ENCODE peak calls at places on chromosomes 2 and 18, in four cellular contexts. G is brain microvascular endothelial cell, Q is esophagus squamous epithelium, A is GM13976. M is an unnamed sample.
A peak's percentile ranks its signal among the peaks of the same experiment; 100 is the strongest.

GRCh38 chr2:161976300-161976699 is 97.7 kb downstream of the DPP4 start:
- DNase-seq in G (no peak), Q (no peak), A (no peak), M (no peak)

GRCh38 chr2:107248932-107249331 is 363.0 kb upstream of the ST6GAL2 start:
- DNase-seq in G (no peak), Q (no peak), A (no peak), M (no peak)

GRCh38 chr2:102238039-102238756 is 51.4 kb downstream of the IL1RL2 start:
- DNase-seq in G (peak; percentile 72), Q (no peak), A (no peak), M (no peak)

GRCh38 chr2:6917761-6918421 is 679 bp downstream of the RNF144A start:
- DNase-seq in G (no peak), Q (no peak), A (no peak), M (no peak)

GRCh38 chr2:54284801-54285200 is 28.8 kb upstream of the TSPYL6 start:
- DNase-seq in G (no peak), Q (no peak), A (no peak), M (no peak)

GRCh38 chr2:28430377-28430765 is 37.7 kb downstream of the FOSL2 start:
- DNase-seq in G (no peak), Q (no peak), A (no peak), M (no peak)

GRCh38 chr2:162487816-162488215 is 143.9 kb downstream of the GCA start:
- DNase-seq in G (no peak), Q (no peak), A (no peak), M (no peak)

GRCh38 chr18:55318864-55319516 is 269.0 kb downstream of the TCF4 start:
- DNase-seq in G (no peak), Q (no peak), A (no peak), M (no peak)

GRCh38 chr2:205148756-205149155 is 533.5 kb upstream of the NRP2 start:
- DNase-seq in G (no peak), Q (no peak), A (no peak), M (no peak)

GRCh38 chr2:151374426-151374825 is 17.0 kb downstream of the TNFAIP6 start:
- DNase-seq in G (peak; percentile 68), Q (no peak), A (peak; percentile 41), M (no peak)

DNA sequence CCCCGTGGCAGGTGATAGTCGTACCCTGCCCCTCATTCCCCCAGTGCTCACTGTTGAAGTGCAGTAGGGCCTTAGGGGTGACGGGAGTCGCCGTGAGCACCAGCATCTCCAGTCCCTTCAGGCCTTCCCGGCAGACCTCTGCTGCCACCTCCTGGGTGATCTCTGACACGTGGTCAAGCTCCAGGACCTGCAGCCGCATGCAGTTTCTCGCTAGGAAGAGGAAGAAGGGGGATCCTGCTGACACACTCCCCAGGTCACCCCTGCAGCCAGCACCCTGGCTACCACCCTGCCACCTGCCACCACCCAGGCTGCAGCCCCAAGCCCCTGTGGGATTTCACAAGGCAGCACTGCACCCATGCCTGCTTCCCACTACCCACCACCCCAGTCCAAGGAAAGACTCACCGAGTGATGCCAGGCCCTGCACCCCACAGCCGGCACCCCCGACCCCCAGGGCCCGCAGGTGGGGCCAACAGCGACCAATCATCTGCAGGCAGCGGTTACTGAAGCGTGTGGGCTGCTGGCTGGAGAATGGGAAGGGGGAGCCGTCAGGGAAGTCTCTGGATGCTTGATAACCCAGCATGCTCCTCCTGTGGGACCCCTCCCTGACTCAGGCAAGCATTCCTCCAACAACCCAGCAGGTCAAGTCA is 23.8 kb downstream of the FBXO41 start:
- DNase-seq in G (peak; percentile 25), Q (no peak), A (peak; percentile 50), M (no peak)
- TF ChIP-seq CTCF in G (peak; percentile 74), Q (peak; percentile 58), A (no peak), M (no peak)

GRCh38 chr2:63053889-63054725 is 3.5 kb downstream of the OTX1 start:
- DNase-seq in G (no peak), Q (no peak), A (peak; percentile 71), M (no peak)
- TF ChIP-seq CTCF in G (peak; percentile 68), Q (no peak), A (peak; percentile 55), M (no peak)

GRCh38 chr2:109473006-109473380 is 140.8 kb downstream of the SEPTIN10 start:
- DNase-seq in G (no peak), Q (no peak), A (no peak), M (no peak)

GRCh38 chr2:109476908-109477441 is 136.8 kb downstream of the SEPTIN10 start:
- DNase-seq in G (no peak), Q (no peak), A (no peak), M (no peak)

GRCh38 chr2:109473616-109474318 is 140.0 kb downstream of the SEPTIN10 start:
- DNase-seq in G (no peak), Q (no peak), A (no peak), M (no peak)

GRCh38 chr2:109474319-109474825 is 139.4 kb downstream of the SEPTIN10 start:
- DNase-seq in G (no peak), Q (no peak), A (no peak), M (no peak)

GRCh38 chr2:109475531-109476210 is 138.1 kb downstream of the SEPTIN10 start:
- DNase-seq in G (no peak), Q (no peak), A (no peak), M (no peak)
- TF ChIP-seq CTCF in G (no peak), Q (no peak), A (no peak), M (no peak)

DNA sequence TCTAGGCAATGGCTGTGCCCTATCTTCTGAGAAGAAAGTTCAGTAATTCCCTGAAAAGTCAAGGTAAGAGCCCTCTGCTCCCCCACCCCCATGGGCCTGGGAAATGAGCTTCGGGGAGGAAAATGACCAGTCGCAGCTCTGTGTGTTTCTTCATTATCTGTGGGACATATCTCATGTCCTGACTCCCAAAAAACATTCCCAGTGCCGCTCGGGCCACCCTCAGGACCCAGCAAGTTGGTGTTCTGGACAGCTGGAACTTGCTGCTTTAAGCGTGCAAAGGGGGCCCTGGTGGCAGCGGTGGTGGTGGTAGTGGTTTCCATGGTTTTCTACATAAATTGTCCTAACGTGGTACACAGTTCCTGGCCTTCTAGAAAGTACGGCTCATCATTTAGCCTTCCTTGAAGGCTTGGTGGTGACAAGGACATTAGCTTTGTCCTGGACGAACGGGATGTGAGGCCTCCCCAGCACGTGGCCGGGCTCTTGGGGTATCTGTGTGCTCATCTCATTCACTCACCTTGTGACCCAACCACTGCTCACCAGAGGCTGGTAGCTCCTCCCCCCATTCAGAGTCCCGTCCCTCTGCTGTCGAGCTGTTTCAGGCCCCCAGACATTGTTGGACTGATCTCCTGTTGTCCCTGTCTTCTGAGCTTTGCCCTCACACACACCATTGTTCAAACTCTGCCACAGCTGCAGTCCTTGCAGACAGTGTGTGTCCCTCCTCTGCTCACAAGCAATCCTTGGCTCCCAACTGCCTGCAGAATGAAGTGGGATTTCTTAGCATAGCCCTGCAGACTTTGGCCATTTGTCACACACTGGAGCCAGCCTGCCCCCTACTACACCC is 16.9 kb upstream of the PRLH start:
- DNase-seq in G (no peak), Q (no peak), A (no peak), M (no peak)
- TF ChIP-seq CTCF in G (no peak), Q (no peak), A (no peak), M (no peak)

GRCh38 chr2:215442392-215442787 is 6.5 kb upstream of the FN1 start:
- DNase-seq in G (no peak), Q (no peak), A (no peak), M (no peak)
- TF ChIP-seq CTCF in G (no peak), Q (no peak), A (no peak), M (no peak)

GRCh38 chr2:100852999-100853908 is 33.3 kb downstream of the NPAS2 start:
- DNase-seq in G (no peak), Q (no peak), A (no peak), M (no peak)
- TF ChIP-seq CTCF in G (no peak), Q (no peak), A (no peak), M (no peak)

DNA sequence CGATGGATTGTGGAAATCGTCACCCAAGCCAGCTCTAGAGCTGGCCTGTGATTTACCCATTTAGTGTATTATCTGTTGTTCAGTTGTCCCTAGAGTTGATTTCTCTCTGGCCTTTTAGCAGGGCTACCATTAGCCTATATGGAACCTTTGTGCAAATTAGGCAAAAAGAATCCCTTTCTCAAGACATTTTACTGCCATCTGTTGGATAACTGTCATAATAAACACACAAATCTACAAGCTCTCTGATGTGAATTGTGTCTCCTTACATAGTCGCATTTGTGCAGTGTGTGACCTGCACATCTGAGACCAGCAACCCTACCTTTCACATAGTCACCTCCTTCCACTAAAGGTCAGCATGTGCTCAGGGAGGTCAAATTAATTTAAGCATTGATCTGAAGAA is 34.0 kb downstream of the LOXHD1 start:
- DNase-seq in G (no peak), Q (no peak), A (peak; percentile 36), M (no peak)
- TF ChIP-seq CTCF in G (no peak), Q (peak; percentile 24), A (no peak), M (no peak)

GRCh38 chr2:219605607-219605954 is 7.9 kb downstream of the STK11IP start:
- DNase-seq in G (no peak), Q (no peak), A (no peak), M (no peak)
- TF ChIP-seq CTCF in G (no peak), Q (no peak), A (no peak), M (no peak)

GRCh38 chr2:240136671-240137292 is 677 bp upstream of the COPS9 start:
- DNase-seq in G (no peak), Q (no peak), A (peak; percentile 63), M (no peak)
- TF ChIP-seq CTCF in G (no peak), Q (no peak), A (no peak), M (no peak)

M was measured in breast epithelium.